ENCODE peak calls at places on chromosomes 13 and 19, in seven cellular contexts. Q is cardiac fibroblast; O is AG09319; H is fibroblast of the aortic adventitia; E is activated naive CD8-positive, alpha-beta T cell treated with anti-CD3 and anti-CD28 coated beads for 36 hours; T is T-helper 2 cell; I is left ventricle myocardium superior. Y is an unnamed sample.

GRCh38 chr19:45146251-45146650 is 14.5 kb downstream of the NKPD1 start:
- DNase-seq in Q (no peak), O (no peak), H (no peak), E (no peak), T (no peak), I (no peak), Y (no peak)

GRCh38 chr13:109331898-109332297 is 454.5 kb downstream of the IRS2 start:
- DNase-seq in Q (peak; percentile 67), O (no peak), H (peak; percentile 2), E (no peak), T (no peak), I (no peak), Y (no peak)

GRCh38 chr13:46405457-46405856 is 18.4 kb upstream of the RUBCNL start:
- DNase-seq in Q (no peak), O (no peak), H (no peak), E (no peak), T (no peak), I (no peak), Y (no peak)

GRCh38 chr19:50977626-50978025 is 6.1 kb downstream of the KLK7 start:
- DNase-seq in Q (no peak), O (no peak), H (no peak), E (no peak), T (no peak), I (no peak), Y (peak; percentile 46)

GRCh38 chr13:51910508-51910907 is 48.7 kb downstream of the CCDC70 start:
- DNase-seq in Q (no peak), O (no peak), H (no peak), E (no peak), T (no peak), I (no peak), Y (no peak)

GRCh38 chr13:86882835-86883234 is 788.3 kb upstream of the SLITRK5 start:
- DNase-seq in Q (no peak), O (no peak), H (no peak), E (no peak), T (no peak), I (no peak), Y (no peak)

GRCh38 chr13:43388282-43389034 is 365.1 kb downstream of the DNAJC15 start:
- DNase-seq in Q (no peak), O (no peak), H (no peak), E (no peak), T (no peak), I (no peak), Y (no peak)

GRCh38 chr13:77267362-77267761 is 59.5 kb downstream of the MYCBP2 start:
- DNase-seq in Q (peak; percentile 26), O (peak; percentile 0), H (peak; percentile 44), E (no peak), T (no peak), I (no peak), Y (peak; percentile 14)

GRCh38 chr13:74641586-74641985 is 507.4 kb upstream of the KLF12 start:
- DNase-seq in Q (peak; percentile 70), O (no peak), H (peak; percentile 77), E (no peak), T (no peak), I (no peak), Y (no peak)

GRCh38 chr13:78121459-78122348 is 203.1 kb upstream of the EDNRB start:
- DNase-seq in Q (peak; percentile 87), O (peak; percentile 50), H (peak; percentile 89), E (no peak), T (no peak), I (peak; percentile 34), Y (peak; percentile 69)

GRCh38 chr19:3950871-3951861 is 18.3 kb downstream of the NMRK2 start:
- DNase-seq in Q (no peak), O (no peak), H (no peak), E (no peak), T (no peak), I (peak; percentile 84), Y (no peak)

GRCh38 chr13:30866692-30867669 is 39.1 kb upstream of the MEDAG start:
- DNase-seq in Q (no peak), O (no peak), H (no peak), E (no peak), T (no peak), I (no peak), Y (no peak)

GRCh38 chr19:43471091-43471490 is 5.7 kb upstream of the LYPD3 start:
- DNase-seq in Q (no peak), O (no peak), H (no peak), E (no peak), T (no peak), I (no peak), Y (no peak)

GRCh38 chr13:98930014-98930625 is 47.7 kb downstream of the DOCK9 start:
- DNase-seq in Q (no peak), O (no peak), H (no peak), E (no peak), T (no peak), I (no peak), Y (peak; percentile 68)

GRCh38 chr13:46526763-46527162 is 26.2 kb upstream of the LRCH1 start:
- DNase-seq in Q (no peak), O (no peak), H (no peak), E (no peak), T (no peak), I (no peak), Y (no peak)

GRCh38 chr13:28819046-28819747 is 942 bp upstream of the MTUS2 start:
- DNase-seq in Q (peak; percentile 39), O (no peak), H (peak; percentile 15), E (no peak), T (no peak), I (no peak), Y (no peak)

GRCh38 chr19:52170863-52171320 is 529 bp downstream of the ZNF836 start:
- DNase-seq in Q (no peak), O (no peak), H (no peak), E (peak; percentile 10), T (no peak), I (peak; percentile 52), Y (no peak)